ENCODE peak calls at places on chromosomes 6 and 20, in seven cellular contexts. One of them, this sample, is unnamed.

GRCh38 chr6:111076024-111076680 is 11.2 kb upstream of the SLC16A10 start:
- DNase-seq in trophoblast cell: no peak
- DNase-seq in mesendoderm: no peak
- DNase-seq in neuronal stem cell: no peak
- DNase-seq in H9: no peak
- DNase-seq in IMR-90: no peak
- DNase-seq in H1: no peak
- DNase-seq in this sample: no peak

GRCh38 chr20:57061058-57061900 is 205.2 kb downstream of the BMP7 start:
- DNase-seq in mesendoderm: peak
- DNase-seq in trophoblast cell: no peak
- DNase-seq in H9: peak
- DNase-seq in H1: peak
- DNase-seq in IMR-90: no peak
- DNase-seq in neuronal stem cell: peak
- DNase-seq in this sample: peak

GRCh38 chr6:37289931-37290330 is 32.0 kb upstream of the TMEM217 start:
- DNase-seq in H1: no peak
- DNase-seq in mesendoderm: peak
- DNase-seq in neuronal stem cell: no peak
- DNase-seq in trophoblast cell: no peak
- DNase-seq in H9: no peak
- DNase-seq in IMR-90: no peak
- DNase-seq in this sample: no peak

GRCh38 chr6:80607814-80608391 is 501.4 kb downstream of the BCKDHB start:
- DNase-seq in neuronal stem cell: no peak
- DNase-seq in H1: no peak
- DNase-seq in IMR-90: peak
- DNase-seq in mesendoderm: peak
- DNase-seq in trophoblast cell: peak
- DNase-seq in H9: no peak
- DNase-seq in this sample: peak

GRCh38 chr20:50188879-50189680 is 1.6 kb upstream of the CEBPB start:
- DNase-seq in mesendoderm: no peak
- DNase-seq in H1: no peak
- DNase-seq in trophoblast cell: no peak
- DNase-seq in H9: no peak
- DNase-seq in IMR-90: no peak
- DNase-seq in neuronal stem cell: no peak
- DNase-seq in this sample: no peak

GRCh38 chr20:23272176-23273029 is 78.2 kb upstream of the NXT1 start:
- DNase-seq in neuronal stem cell: no peak
- DNase-seq in trophoblast cell: no peak
- DNase-seq in mesendoderm: no peak
- DNase-seq in H1: no peak
- DNase-seq in H9: no peak
- DNase-seq in IMR-90: no peak
- DNase-seq in this sample: no peak

GRCh38 chr6:67646550-67646949 is 988.5 kb upstream of the ADGRB3 start:
- DNase-seq in IMR-90: no peak
- DNase-seq in neuronal stem cell: no peak
- DNase-seq in trophoblast cell: no peak
- DNase-seq in H9: no peak
- DNase-seq in H1: no peak
- DNase-seq in mesendoderm: no peak
- DNase-seq in this sample: no peak

GRCh38 chr20:40287683-40288082 is 401.4 kb downstream of the MAFB start:
- DNase-seq in H9: no peak
- DNase-seq in trophoblast cell: no peak
- DNase-seq in neuronal stem cell: no peak
- DNase-seq in IMR-90: no peak
- DNase-seq in H1: no peak
- DNase-seq in mesendoderm: no peak
- DNase-seq in this sample: no peak

GRCh38 chr20:6299451-6299850 is 176.6 kb upstream of the FERMT1 start:
- DNase-seq in IMR-90: no peak
- DNase-seq in mesendoderm: peak
- DNase-seq in H1: no peak
- DNase-seq in H9: no peak
- DNase-seq in neuronal stem cell: no peak
- DNase-seq in trophoblast cell: no peak
- DNase-seq in this sample: peak

GRCh38 chr6:168686831-168687730 is 246.1 kb downstream of the SMOC2 start:
- DNase-seq in trophoblast cell: no peak
- DNase-seq in H1: peak
- DNase-seq in neuronal stem cell: no peak
- DNase-seq in mesendoderm: no peak
- DNase-seq in IMR-90: no peak
- DNase-seq in H9: no peak
- DNase-seq in this sample: no peak

GRCh38 chr6:162251257-162251656 is 476.3 kb downstream of the PRKN start:
- DNase-seq in trophoblast cell: peak
- DNase-seq in H1: no peak
- DNase-seq in H9: no peak
- DNase-seq in neuronal stem cell: no peak
- DNase-seq in IMR-90: no peak
- DNase-seq in mesendoderm: peak
- DNase-seq in this sample: no peak

GRCh38 chr20:62910217-62910766 is 16.0 kb downstream of the DIDO1 start:
- DNase-seq in IMR-90: no peak
- DNase-seq in neuronal stem cell: no peak
- DNase-seq in H1: no peak
- DNase-seq in trophoblast cell: no peak
- DNase-seq in H9: no peak
- DNase-seq in mesendoderm: no peak
- DNase-seq in this sample: no peak

GRCh38 chr6:31945507-31946369 is at the start of gene CFB:
- DNase-seq in neuronal stem cell: no peak
- DNase-seq in H9: peak
- DNase-seq in trophoblast cell: peak
- DNase-seq in H1: no peak
- DNase-seq in mesendoderm: peak
- DNase-seq in IMR-90: peak
- DNase-seq in this sample: peak

GRCh38 chr6:6764764-6765434 is 176.4 kb downstream of the LY86 start:
- DNase-seq in H9: no peak
- DNase-seq in trophoblast cell: no peak
- DNase-seq in mesendoderm: no peak
- DNase-seq in IMR-90: no peak
- DNase-seq in neuronal stem cell: no peak
- DNase-seq in H1: no peak
- DNase-seq in this sample: no peak

GRCh38 chr20:11229772-11230171 is 556.0 kb upstream of the JAG1 start:
- DNase-seq in neuronal stem cell: peak
- DNase-seq in H1: no peak
- DNase-seq in H9: no peak
- DNase-seq in IMR-90: peak
- DNase-seq in mesendoderm: peak
- DNase-seq in trophoblast cell: peak
- DNase-seq in this sample: peak

GRCh38 chr6:156102129-156102528 is 646.5 kb upstream of the NOX3 start:
- DNase-seq in H9: peak
- DNase-seq in neuronal stem cell: no peak
- DNase-seq in H1: peak
- DNase-seq in IMR-90: peak
- DNase-seq in trophoblast cell: no peak
- DNase-seq in mesendoderm: peak
- DNase-seq in this sample: peak

GRCh38 chr6:157187182-157188093 is 135.9 kb downstream of the TMEM242 start:
- DNase-seq in neuronal stem cell: no peak
- DNase-seq in IMR-90: no peak
- DNase-seq in H9: no peak
- DNase-seq in mesendoderm: peak
- DNase-seq in H1: no peak
- DNase-seq in trophoblast cell: no peak
- DNase-seq in this sample: peak

GRCh38 chr6:46756469-46757205 is 9.9 kb downstream of the ANKRD66 start:
- DNase-seq in H1: no peak
- DNase-seq in IMR-90: no peak
- DNase-seq in H9: no peak
- DNase-seq in neuronal stem cell: no peak
- DNase-seq in mesendoderm: peak
- DNase-seq in trophoblast cell: no peak
- DNase-seq in this sample: no peak

GRCh38 chr6:91781946-91782345 is 1195.1 kb upstream of the MAP3K7 start:
- DNase-seq in mesendoderm: no peak
- DNase-seq in H1: no peak
- DNase-seq in H9: no peak
- DNase-seq in trophoblast cell: no peak
- DNase-seq in IMR-90: no peak
- DNase-seq in neuronal stem cell: no peak
- DNase-seq in this sample: no peak
- H2BK120ac ChIP-seq in mesendoderm: no peak
- H2BK120ac ChIP-seq in H1: no peak
- H2BK120ac ChIP-seq in H9: no peak
- H2BK120ac ChIP-seq in trophoblast cell: no peak
- H2BK120ac ChIP-seq in IMR-90: no peak
- H2BK120ac ChIP-seq in neuronal stem cell: no peak
- H2BK120ac ChIP-seq in this sample: no peak

GRCh38 chr6:35451354-35452185 is 568 bp upstream of the FANCE start:
- DNase-seq in H9: no peak
- DNase-seq in neuronal stem cell: no peak
- DNase-seq in H1: no peak
- DNase-seq in IMR-90: no peak
- DNase-seq in mesendoderm: no peak
- DNase-seq in trophoblast cell: no peak
- DNase-seq in this sample: no peak

GRCh38 chr6:35454843-35455110 is 2.6 kb downstream of the FANCE start:
- DNase-seq in IMR-90: no peak
- DNase-seq in H1: no peak
- DNase-seq in trophoblast cell: no peak
- DNase-seq in mesendoderm: no peak
- DNase-seq in H9: no peak
- DNase-seq in neuronal stem cell: no peak
- DNase-seq in this sample: no peak

GRCh38 chr6:35449287-35449881 is 2.8 kb upstream of the FANCE start:
- DNase-seq in H9: no peak
- DNase-seq in H1: peak
- DNase-seq in trophoblast cell: no peak
- DNase-seq in IMR-90: peak
- DNase-seq in mesendoderm: peak
- DNase-seq in neuronal stem cell: peak
- DNase-seq in this sample: peak

GRCh38 chr6:35453236-35453635 is 1.1 kb downstream of the FANCE start:
- DNase-seq in H9: no peak
- DNase-seq in neuronal stem cell: no peak
- DNase-seq in trophoblast cell: no peak
- DNase-seq in IMR-90: no peak
- DNase-seq in mesendoderm: no peak
- DNase-seq in H1: no peak
- DNase-seq in this sample: no peak

DNA sequence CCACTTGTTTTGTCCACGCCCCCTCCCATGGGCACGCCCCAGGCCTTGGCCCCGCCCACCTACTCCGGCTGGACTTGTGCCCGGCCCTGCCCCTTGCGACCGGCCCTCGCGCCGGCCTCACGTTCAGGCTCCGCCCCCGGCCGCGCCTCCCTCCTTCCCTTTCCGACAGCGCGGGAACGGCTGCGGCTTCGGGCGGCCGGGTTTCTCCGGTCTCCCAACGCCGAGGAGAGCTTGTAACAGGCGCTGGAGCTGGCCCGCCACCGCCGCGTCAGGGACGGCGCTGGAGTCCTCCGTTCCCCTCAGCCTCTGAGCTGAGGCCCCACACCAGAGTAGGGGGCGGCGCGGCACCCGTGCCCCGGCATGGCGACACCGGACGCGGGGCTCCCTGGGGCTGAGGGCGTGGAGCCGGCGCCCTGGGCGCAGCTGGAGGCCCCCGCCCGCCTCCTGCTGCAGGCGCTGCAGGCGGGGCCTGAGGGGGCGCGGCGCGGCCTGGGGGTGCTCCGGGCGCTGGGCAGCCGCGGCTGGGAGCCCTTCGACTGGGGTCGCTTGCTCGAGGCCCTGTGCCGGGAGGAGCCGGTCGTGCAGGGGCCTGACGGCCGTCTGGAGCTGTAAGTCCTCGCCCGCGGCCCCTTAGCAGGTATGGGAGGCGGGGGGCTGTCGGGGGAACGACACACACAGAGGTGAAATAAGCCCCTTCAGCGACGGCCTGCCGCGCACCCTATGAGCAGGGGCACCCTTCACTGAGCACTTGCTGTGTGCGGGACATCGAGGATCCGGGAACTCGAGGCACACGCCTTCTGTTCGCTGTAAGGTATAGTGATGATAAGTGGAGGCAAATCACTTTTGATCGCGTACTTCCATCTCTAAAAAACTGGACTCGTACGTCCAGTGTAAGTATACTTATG is at the start of gene FANCE:
- DNase-seq in trophoblast cell: peak
- DNase-seq in IMR-90: peak
- DNase-seq in mesendoderm: peak
- DNase-seq in neuronal stem cell: peak
- DNase-seq in H1: peak
- DNase-seq in H9: peak
- DNase-seq in this sample: peak
- H2BK120ac ChIP-seq in trophoblast cell: peak
- H2BK120ac ChIP-seq in IMR-90: peak
- H2BK120ac ChIP-seq in mesendoderm: no peak
- H2BK120ac ChIP-seq in neuronal stem cell: no peak
- H2BK120ac ChIP-seq in H1: no peak
- H2BK120ac ChIP-seq in H9: no peak
- H2BK120ac ChIP-seq in this sample: peak

DNA sequence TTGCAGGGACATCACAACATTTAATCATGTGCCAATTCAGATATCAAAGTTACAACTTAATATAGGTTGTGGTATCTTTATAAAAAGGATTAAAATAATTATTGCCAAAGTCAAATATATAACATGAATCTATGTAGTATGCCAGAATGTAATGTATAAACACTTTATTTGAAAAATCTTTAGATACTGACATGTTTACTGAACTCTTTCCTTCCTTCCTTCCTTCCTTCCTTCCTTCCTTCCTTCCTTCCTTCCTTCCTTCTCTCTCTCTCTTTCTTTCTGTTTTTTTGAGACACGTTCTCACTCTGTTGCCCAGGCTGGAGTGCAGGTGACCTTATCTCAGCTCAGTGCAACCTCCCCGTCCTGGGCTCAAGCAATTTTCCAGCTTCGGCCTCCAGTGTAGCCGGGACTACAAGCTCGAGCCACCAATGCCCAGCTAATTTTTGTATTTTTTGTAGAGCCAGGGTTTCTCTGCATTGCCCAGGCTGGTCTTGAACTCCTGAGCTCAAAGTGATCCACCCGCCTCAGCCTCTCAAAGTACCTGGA is 496.8 kb upstream of the CITED2 start:
- DNase-seq in H1: no peak
- DNase-seq in neuronal stem cell: no peak
- DNase-seq in IMR-90: no peak
- DNase-seq in trophoblast cell: no peak
- DNase-seq in H9: no peak
- DNase-seq in mesendoderm: no peak
- DNase-seq in this sample: no peak
- H2BK120ac ChIP-seq in H1: no peak
- H2BK120ac ChIP-seq in neuronal stem cell: no peak
- H2BK120ac ChIP-seq in IMR-90: peak
- H2BK120ac ChIP-seq in trophoblast cell: no peak
- H2BK120ac ChIP-seq in H9: no peak
- H2BK120ac ChIP-seq in mesendoderm: no peak
- H2BK120ac ChIP-seq in this sample: no peak

DNA sequence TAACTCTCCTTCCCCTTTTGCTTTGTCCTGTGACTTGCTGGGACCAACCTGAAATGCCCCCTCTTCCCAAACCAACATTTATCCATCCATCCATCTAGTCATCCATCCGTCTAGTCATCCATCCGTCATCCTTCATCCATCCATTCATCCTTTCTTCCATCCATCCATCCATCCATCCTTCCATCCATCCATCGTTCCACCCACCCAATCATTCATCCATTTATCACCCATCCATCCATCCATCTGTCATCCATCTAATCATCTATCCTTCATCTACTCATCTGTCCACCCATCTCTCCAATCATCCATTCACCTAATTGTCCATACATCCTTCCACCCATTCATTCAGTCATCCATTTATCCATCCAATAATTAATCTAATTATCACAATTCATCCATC is 92.7 kb downstream of the EDN3 start:
- DNase-seq in IMR-90: no peak
- DNase-seq in trophoblast cell: no peak
- DNase-seq in H9: no peak
- DNase-seq in neuronal stem cell: no peak
- DNase-seq in H1: no peak
- DNase-seq in mesendoderm: no peak
- DNase-seq in this sample: no peak
- H2BK120ac ChIP-seq in IMR-90: no peak
- H2BK120ac ChIP-seq in trophoblast cell: no peak
- H2BK120ac ChIP-seq in H9: no peak
- H2BK120ac ChIP-seq in neuronal stem cell: no peak
- H2BK120ac ChIP-seq in H1: no peak
- H2BK120ac ChIP-seq in mesendoderm: no peak
- H2BK120ac ChIP-seq in this sample: no peak

This sample was measured in mesenchymal stem cell.